ENCODE peak calls at places on chromosomes 12 and 14, in nine cellular contexts. W, N, C, V, G, F, H, D and T are unnamed samples.

GRCh38 chr14:44444454-44444853 is 62.6 kb downstream of the FSCB start:
- DNase-seq in W (no peak), N (no peak), C (no peak), V (no peak), G (no peak), F (peak), H (no peak), D (no peak), T (no peak)

GRCh38 chr12:112595415-112595814 is 176.7 kb downstream of the PTPN11 start:
- DNase-seq in W (no peak), N (no peak), C (no peak), V (no peak), G (no peak), F (no peak), H (no peak), D (no peak), T (no peak)

GRCh38 chr14:89630096-89630829 is 213.2 kb upstream of the FOXN3 start:
- DNase-seq in W (no peak), N (no peak), C (no peak), V (no peak), G (no peak), F (no peak), H (peak), D (no peak), T (peak)

GRCh38 chr12:7162691-7163114 is 26.8 kb upstream of the PEX5 start:
- DNase-seq in W (peak), N (peak), C (peak), V (peak), G (no peak), F (no peak), H (peak), D (peak), T (peak)

GRCh38 chr12:80709811-80710726 is 2.6 kb downstream of the MYF6 start:
- DNase-seq in W (peak), N (no peak), C (no peak), V (peak), G (peak), F (peak), H (no peak), D (no peak), T (no peak)

GRCh38 chr12:123815968-123816367 is 53.9 kb downstream of the DNAH10 start:
- DNase-seq in W (no peak), N (no peak), C (no peak), V (no peak), G (no peak), F (no peak), H (no peak), D (no peak), T (no peak)

GRCh38 chr12:106149096-106149784 is 10.5 kb upstream of the NUAK1 start:
- DNase-seq in W (no peak), N (no peak), C (no peak), V (peak), G (no peak), F (peak), H (peak), D (no peak), T (peak)

GRCh38 chr12:128729628-128730121 is 94.1 kb downstream of the SLC15A4 start:
- DNase-seq in W (peak), N (no peak), C (no peak), V (peak), G (no peak), F (no peak), H (peak), D (no peak), T (no peak)

GRCh38 chr12:10613334-10614055 is at the start of gene MAGOHB:
- DNase-seq in W (peak), N (peak), C (peak), V (peak), G (peak), F (peak), H (peak), D (peak), T (peak)

GRCh38 chr14:54791001-54791400 is 111.6 kb downstream of the GCH1 start:
- DNase-seq in W (no peak), N (no peak), C (no peak), V (no peak), G (no peak), F (no peak), H (no peak), D (no peak), T (no peak)

GRCh38 chr14:99791476-99792283 is 1.5 kb upstream of the EML1 start:
- DNase-seq in W (no peak), N (no peak), C (no peak), V (no peak), G (no peak), F (no peak), H (no peak), D (no peak), T (no peak)

GRCh38 chr14:81986005-81986404 is 452.4 kb upstream of the SEL1L start:
- DNase-seq in W (no peak), N (no peak), C (no peak), V (no peak), G (no peak), F (no peak), H (no peak), D (no peak), T (no peak)

GRCh38 chr12:52720487-52720886 is 17.2 kb upstream of the KRT77 start:
- DNase-seq in W (no peak), N (no peak), C (no peak), V (no peak), G (no peak), F (no peak), H (peak), D (no peak), T (no peak)

GRCh38 chr12:13195848-13196301 is 651 bp upstream of the EMP1 start:
- DNase-seq in W (no peak), N (no peak), C (no peak), V (peak), G (peak), F (peak), H (peak), D (no peak), T (no peak)

GRCh38 chr14:55688566-55688965 is 108.6 kb downstream of the KTN1 start:
- DNase-seq in W (no peak), N (no peak), C (no peak), V (no peak), G (peak), F (no peak), H (no peak), D (no peak), T (peak)

GRCh38 chr14:101909371-101910096 is 54.8 kb upstream of the DYNC1H1 start:
- DNase-seq in W (no peak), N (no peak), C (no peak), V (no peak), G (no peak), F (no peak), H (no peak), D (no peak), T (no peak)

GRCh38 chr14:23568600-23569310 is 1.2 kb upstream of the AP1G2 start:
- DNase-seq in W (no peak), N (peak), C (no peak), V (no peak), G (no peak), F (peak), H (peak), D (no peak), T (no peak)

GRCh38 chr12:1203735-1204019 is 212.7 kb downstream of the ERC1 start:
- DNase-seq in W (no peak), N (no peak), C (no peak), V (no peak), G (no peak), F (no peak), H (no peak), D (no peak), T (no peak)

GRCh38 chr14:67411820-67412421 is at the start of gene PLEK2:
- DNase-seq in W (no peak), N (peak), C (peak), V (peak), G (no peak), F (no peak), H (peak), D (no peak), T (peak)

GRCh38 chr14:68111733-68112270 is 292.2 kb downstream of the RAD51B start:
- DNase-seq in W (no peak), N (no peak), C (no peak), V (peak), G (no peak), F (peak), H (no peak), D (no peak), T (no peak)

GRCh38 chr14:21408152-21408551 is 24.3 kb upstream of the SUPT16H start:
- DNase-seq in W (no peak), N (no peak), C (no peak), V (peak), G (peak), F (no peak), H (peak), D (no peak), T (peak)

GRCh38 chr12:104750061-104750460 is 208.0 kb downstream of the SLC41A2 start:
- DNase-seq in W (peak), N (no peak), C (no peak), V (peak), G (peak), F (no peak), H (peak), D (no peak), T (peak)

GRCh38 chr14:104926619-104927431 is 2.1 kb downstream of the PLD4 start:
- DNase-seq in W (no peak), N (no peak), C (no peak), V (no peak), G (no peak), F (no peak), H (no peak), D (no peak), T (no peak)

GRCh38 chr12:31118347-31118830 is 44.7 kb downstream of the DDX11 start:
- DNase-seq in W (peak), N (peak), C (peak), V (no peak), G (no peak), F (peak), H (no peak), D (no peak), T (no peak)

GRCh38 chr12:91183565-91183964 is 948 bp upstream of the DCN start:
- DNase-seq in W (no peak), N (no peak), C (no peak), V (no peak), G (no peak), F (no peak), H (no peak), D (no peak), T (no peak)

GRCh38 chr12:107661830-107662229 is 23.8 kb upstream of the PWP1 start:
- DNase-seq in W (no peak), N (no peak), C (no peak), V (peak), G (no peak), F (no peak), H (no peak), D (no peak), T (no peak)

GRCh38 chr12:32659908-32660440 is 19.1 kb upstream of the DNM1L start:
- DNase-seq in W (no peak), N (no peak), C (no peak), V (no peak), G (no peak), F (no peak), H (no peak), D (no peak), T (no peak)

GRCh38 chr14:44108601-44109000 is 398.5 kb downstream of the FSCB start:
- DNase-seq in W (no peak), N (no peak), C (no peak), V (no peak), G (no peak), F (no peak), H (no peak), D (no peak), T (no peak)

GRCh38 chr14:75826599-75826998 is 155.2 kb downstream of the TGFB3 start:
- DNase-seq in W (no peak), N (no peak), C (no peak), V (peak), G (peak), F (no peak), H (peak), D (no peak), T (peak)

GRCh38 chr12:32290411-32290810 is 108.9 kb upstream of the FGD4 start:
- DNase-seq in W (no peak), N (no peak), C (no peak), V (peak), G (no peak), F (no peak), H (peak), D (no peak), T (peak)

GRCh38 chr14:61750708-61751474 is 11.3 kb upstream of the SNAPC1 start:
- DNase-seq in W (peak), N (peak), C (peak), V (peak), G (peak), F (no peak), H (peak), D (peak), T (peak)